ENCODE peak calls at places on chromosomes 16 and 17, in seven cellular contexts. T is heart left ventricle, R is sigmoid colon, V is IMR-90, G is tibial nerve, F is stomach, P is uterus. N is an unnamed sample.

GRCh38 chr16:11639925-11640899 is 28.0 kb upstream of the SNN start:
- DNase-seq in T (peak), R (peak), V (peak), G (peak), F (peak), P (peak), N (no peak)

GRCh38 chr16:53952215-53953208 is 248.6 kb downstream of the FTO start:
- DNase-seq in T (no peak), R (no peak), V (peak), G (no peak), F (no peak), P (no peak), N (no peak)

GRCh38 chr17:37818689-37819088 is 73.8 kb upstream of the HNF1B start:
- DNase-seq in T (no peak), R (no peak), V (peak), G (no peak), F (peak), P (no peak), N (no peak)

GRCh38 chr17:62724398-62725146 is 83.5 kb downstream of the MARCHF10 start:
- DNase-seq in T (no peak), R (peak), V (peak), G (no peak), F (no peak), P (no peak), N (no peak)

GRCh38 chr17:30957741-30958140 is 13.1 kb upstream of the RNF135 start:
- DNase-seq in T (no peak), R (no peak), V (no peak), G (no peak), F (no peak), P (no peak), N (no peak)

GRCh38 chr16:9351841-9352434 is 260.5 kb downstream of the HAPSTR1 start:
- DNase-seq in T (no peak), R (no peak), V (no peak), G (no peak), F (no peak), P (no peak), N (no peak)

GRCh38 chr16:85592700-85593502 is 20.2 kb upstream of the GSE1 start:
- DNase-seq in T (no peak), R (no peak), V (peak), G (no peak), F (no peak), P (no peak), N (no peak)

GRCh38 chr16:23334421-23334853 is 32.3 kb downstream of the SCNN1B start:
- DNase-seq in T (no peak), R (no peak), V (no peak), G (no peak), F (no peak), P (no peak), N (no peak)

GRCh38 chr16:12426122-12426521 is 377.6 kb downstream of the CPPED1 start:
- DNase-seq in T (no peak), R (no peak), V (peak), G (no peak), F (no peak), P (no peak), N (no peak)

GRCh38 chr16:83989300-83989699 is 21.3 kb downstream of the NECAB2 start:
- DNase-seq in T (peak), R (no peak), V (no peak), G (no peak), F (no peak), P (no peak), N (no peak)

GRCh38 chr16:54280751-54281150 is 5.8 kb downstream of the IRX3 start:
- DNase-seq in T (no peak), R (no peak), V (no peak), G (no peak), F (no peak), P (no peak), N (no peak)

GRCh38 chr17:44977065-44977464 is 9.0 kb upstream of the C1QL1 start:
- DNase-seq in T (no peak), R (no peak), V (no peak), G (no peak), F (no peak), P (no peak), N (no peak)

GRCh38 chr17:67615011-67615561 is 102.7 kb upstream of the NOL11 start:
- DNase-seq in T (no peak), R (peak), V (no peak), G (no peak), F (no peak), P (no peak), N (no peak)

GRCh38 chr17:12282056-12282455 is 261.4 kb downstream of the MAP2K4 start:
- DNase-seq in T (no peak), R (no peak), V (peak), G (no peak), F (no peak), P (no peak), N (no peak)

GRCh38 chr16:57540906-57541753 is 1.3 kb upstream of the ADGRG5 start:
- DNase-seq in T (no peak), R (no peak), V (no peak), G (no peak), F (peak), P (peak), N (no peak)

GRCh38 chr16:89246903-89247733 is 29.6 kb downstream of the ZNF778 start:
- DNase-seq in T (peak), R (peak), V (peak), G (peak), F (peak), P (peak), N (peak)

GRCh38 chr16:46830417-46830901 is 521 bp downstream of the C16orf87 start:
- DNase-seq in T (peak), R (no peak), V (no peak), G (no peak), F (peak), P (no peak), N (no peak)

GRCh38 chr16:89337965-89338364 is 120.5 kb downstream of the ZNF778 start:
- DNase-seq in T (no peak), R (no peak), V (no peak), G (no peak), F (no peak), P (no peak), N (no peak)

GRCh38 chr17:40516581-40517285 is 15.3 kb upstream of the TNS4 start:
- DNase-seq in T (no peak), R (peak), V (no peak), G (no peak), F (no peak), P (peak), N (no peak)

GRCh38 chr16:28301620-28302019 is 9.3 kb downstream of the SBK1 start:
- DNase-seq in T (no peak), R (no peak), V (no peak), G (no peak), F (no peak), P (no peak), N (no peak)

GRCh38 chr17:63991611-63992010 is 6.5 kb upstream of the PRR29 start:
- DNase-seq in T (peak), R (no peak), V (no peak), G (no peak), F (no peak), P (no peak), N (no peak)

GRCh38 chr17:16981928-16982327 is 10.0 kb upstream of the TNFRSF13B start:
- DNase-seq in T (no peak), R (no peak), V (no peak), G (no peak), F (no peak), P (no peak), N (no peak)

GRCh38 chr17:41403409-41404023 is 6.1 kb upstream of the KRT31 start:
- DNase-seq in T (no peak), R (no peak), V (no peak), G (no peak), F (no peak), P (no peak), N (no peak)

GRCh38 chr16:71311553-71312158 is 22.5 kb upstream of the CMTR2 start:
- DNase-seq in T (no peak), R (no peak), V (peak), G (no peak), F (no peak), P (no peak), N (no peak)

GRCh38 chr17:40068129-40068581 is 5.4 kb downstream of the THRA start:
- DNase-seq in T (peak), R (peak), V (no peak), G (no peak), F (no peak), P (no peak), N (no peak)

GRCh38 chr17:19729900-19730299 is 13.5 kb upstream of the SLC47A2 start:
- DNase-seq in T (peak), R (no peak), V (no peak), G (no peak), F (no peak), P (no peak), N (no peak)

GRCh38 chr17:64679710-64680216 is 17.7 kb upstream of the SMURF2 start:
- DNase-seq in T (no peak), R (no peak), V (peak), G (no peak), F (no peak), P (no peak), N (no peak)

GRCh38 chr17:15446036-15446435 is 21.4 kb downstream of the CDRT4 start:
- DNase-seq in T (no peak), R (peak), V (no peak), G (no peak), F (no peak), P (no peak), N (no peak)

GRCh38 chr16:89152831-89153700 is 18.5 kb upstream of the CDH15 start:
- DNase-seq in T (peak), R (no peak), V (no peak), G (no peak), F (no peak), P (no peak), N (no peak)

GRCh38 chr16:29308644-29309546 is 97.6 kb downstream of the NPIPB11 start:
- DNase-seq in T (peak), R (peak), V (no peak), G (no peak), F (no peak), P (no peak), N (no peak)

GRCh38 chr17:17053446-17054379 is 11.5 kb downstream of the MPRIP start:
- DNase-seq in T (no peak), R (peak), V (no peak), G (no peak), F (peak), P (peak), N (no peak)

GRCh38 chr17:45345554-45346254 is 28.9 kb upstream of the MAP3K14 start:
- DNase-seq in T (no peak), R (peak), V (peak), G (no peak), F (no peak), P (no peak), N (no peak)

GRCh38 chr17:2563061-2563460 is 30.4 kb upstream of the PAFAH1B1 start:
- DNase-seq in T (no peak), R (no peak), V (no peak), G (no peak), F (no peak), P (no peak), N (no peak)

GRCh38 chr17:40953876-40954275 is 12.9 kb downstream of the KRT39 start:
- DNase-seq in T (no peak), R (no peak), V (peak), G (no peak), F (no peak), P (no peak), N (no peak)

GRCh38 chr17:17666111-17666714 is 15.0 kb upstream of the RAI1 start:
- DNase-seq in T (no peak), R (no peak), V (peak), G (no peak), F (peak), P (no peak), N (no peak)

GRCh38 chr17:32701860-32702259 is 175.1 kb downstream of the MYO1D start:
- DNase-seq in T (no peak), R (no peak), V (no peak), G (no peak), F (no peak), P (no peak), N (no peak)

GRCh38 chr17:56960596-56961538 is at the start of gene COIL:
- DNase-seq in T (peak), R (peak), V (peak), G (peak), F (peak), P (peak), N (peak)

GRCh38 chr16:13316008-13316407 is 414.6 kb downstream of the SHISA9 start:
- DNase-seq in T (no peak), R (no peak), V (no peak), G (no peak), F (no peak), P (no peak), N (no peak)

GRCh38 chr16:34078697-34079096 is 619.3 kb downstream of the TP53TG3F start:
- DNase-seq in T (no peak), R (no peak), V (peak), G (no peak), F (no peak), P (no peak), N (no peak)

GRCh38 chr17:36089888-36090836 is at the start of gene CCL3:
- DNase-seq in T (no peak), R (no peak), V (no peak), G (no peak), F (no peak), P (no peak), N (no peak)

GRCh38 chr17:36095992-36096391 is 6.0 kb upstream of the CCL3 start:
- DNase-seq in T (no peak), R (no peak), V (no peak), G (no peak), F (no peak), P (no peak), N (no peak)

GRCh38 chr17:36094746-36095145 is 4.8 kb upstream of the CCL3 start:
- DNase-seq in T (no peak), R (no peak), V (no peak), G (no peak), F (no peak), P (no peak), N (no peak)

GRCh38 chr17:36092228-36092627 is 2.3 kb upstream of the CCL3 start:
- DNase-seq in T (no peak), R (no peak), V (no peak), G (no peak), F (no peak), P (no peak), N (no peak)

DNA sequence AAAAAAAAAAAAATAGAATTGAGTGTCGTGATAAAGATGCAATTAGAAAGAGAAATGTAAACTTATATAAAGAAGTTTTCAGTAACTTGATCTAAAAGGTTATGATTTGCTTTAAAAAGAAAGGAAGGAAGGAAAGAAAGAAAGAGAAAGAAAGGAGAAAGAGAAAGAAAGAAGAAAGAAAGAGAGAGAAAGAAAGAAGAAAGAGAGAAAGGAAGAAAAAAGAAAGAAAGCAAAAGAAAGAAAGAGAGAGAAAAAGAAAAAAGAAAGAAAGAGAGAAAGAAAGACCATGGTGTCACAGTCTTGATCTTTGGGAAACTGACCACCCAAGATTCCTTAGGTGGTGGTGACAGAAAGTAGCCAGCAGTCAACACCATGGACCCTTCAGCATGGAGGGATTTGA is 4.3 kb upstream of the CCL3 start:
- DNase-seq in T (no peak), R (no peak), V (no peak), G (no peak), F (no peak), P (no peak), N (no peak)
- TF ChIP-seq POLR2A in T (no peak), R (no peak), V (no peak), G (no peak), F (no peak), P (no peak), N (no peak)

GRCh38 chr17:43011728-43012472 is 5.3 kb downstream of the IFI35 start:
- DNase-seq in T (no peak), R (no peak), V (no peak), G (no peak), F (no peak), P (no peak), N (no peak)

GRCh38 chr17:43013296-43013695 is 6.7 kb downstream of the IFI35 start:
- DNase-seq in T (no peak), R (no peak), V (no peak), G (no peak), F (no peak), P (no peak), N (no peak)

GRCh38 chr17:43006639-43007551 is at the start of gene IFI35:
- DNase-seq in T (peak), R (peak), V (peak), G (peak), F (peak), P (peak), N (peak)

GRCh38 chr17:43014020-43014615 is 7.5 kb downstream of the IFI35 start:
- DNase-seq in T (no peak), R (peak), V (no peak), G (no peak), F (no peak), P (no peak), N (no peak)

GRCh38 chr17:43010667-43011308 is 4.2 kb downstream of the IFI35 start:
- DNase-seq in T (no peak), R (no peak), V (no peak), G (no peak), F (no peak), P (no peak), N (no peak)
- H3K4me3 ChIP-seq in T (no peak), R (no peak), V (no peak), G (no peak), F (no peak), P (no peak), N (no peak)

GRCh38 chr17:28862497-28862896 is 7.7 kb downstream of the ERAL1 start:
- DNase-seq in T (peak), R (no peak), V (no peak), G (no peak), F (no peak), P (no peak), N (no peak)

GRCh38 chr17:28861393-28862203 is 6.8 kb downstream of the ERAL1 start:
- DNase-seq in T (peak), R (no peak), V (no peak), G (no peak), F (no peak), P (no peak), N (no peak)

GRCh38 chr17:28864991-28865849 is 10.4 kb downstream of the ERAL1 start:
- DNase-seq in T (peak), R (no peak), V (no peak), G (no peak), F (peak), P (no peak), N (no peak)

GRCh38 chr17:28867276-28867675 is 12.5 kb downstream of the ERAL1 start:
- DNase-seq in T (no peak), R (no peak), V (no peak), G (no peak), F (no peak), P (no peak), N (no peak)

DNA sequence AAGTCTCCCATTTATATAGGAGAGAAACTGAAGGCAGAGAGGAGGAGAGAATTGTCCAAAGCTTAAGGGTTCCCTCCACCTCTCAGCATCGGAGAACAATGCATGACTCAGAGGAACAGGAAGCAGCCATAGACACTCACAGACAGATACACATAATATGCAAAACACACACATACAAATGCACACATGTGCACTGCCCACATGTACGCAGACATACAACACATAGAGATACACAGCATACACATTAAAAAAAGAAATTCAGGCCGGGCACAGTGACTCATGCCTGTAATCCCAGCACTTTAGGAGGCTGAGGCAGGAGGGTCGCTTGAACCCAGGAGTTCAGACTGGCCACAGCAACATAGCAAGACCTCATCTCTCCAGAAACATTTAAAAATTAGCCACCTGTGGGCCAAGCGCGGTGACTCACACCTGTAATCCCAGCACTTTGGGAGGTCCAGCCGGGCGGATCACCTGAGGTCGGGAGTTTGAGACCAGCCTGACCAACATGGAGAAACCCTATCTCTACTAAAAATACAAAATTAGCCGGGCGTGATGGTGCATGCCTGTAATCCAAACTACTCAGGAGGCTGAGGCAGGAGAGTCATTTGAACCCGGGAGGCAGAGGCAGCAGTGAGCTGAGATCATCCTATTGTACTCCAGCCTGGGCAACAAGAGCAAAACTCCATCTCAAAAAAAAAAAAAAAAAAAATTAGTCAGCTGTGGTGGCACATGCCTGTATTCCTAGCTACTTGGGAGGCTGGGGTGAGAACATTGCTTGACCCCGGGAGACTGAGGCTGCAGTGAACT is 11.3 kb downstream of the ERAL1 start:
- DNase-seq in T (peak), R (no peak), V (no peak), G (no peak), F (no peak), P (no peak), N (no peak)
- TF ChIP-seq POLR2A in T (no peak), R (no peak), V (no peak), G (no peak), F (no peak), P (no peak), N (no peak)

DNA sequence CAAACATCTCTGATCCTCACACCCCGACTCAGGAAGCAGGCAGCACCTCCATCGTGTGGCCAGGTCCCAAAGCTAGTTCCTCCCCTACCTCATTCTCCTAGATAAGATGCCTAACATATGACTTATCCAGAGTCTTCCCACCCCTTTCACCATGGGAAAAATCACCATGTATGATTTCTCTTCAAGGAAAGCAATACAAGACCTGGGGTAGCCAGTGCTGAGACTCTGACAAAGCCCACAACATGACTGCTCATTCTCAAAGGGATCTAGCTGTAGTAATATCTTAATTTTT is 45.1 kb downstream of the CMTM4 start:
- DNase-seq in T (no peak), R (no peak), V (no peak), G (no peak), F (no peak), P (no peak), N (no peak)
- H3K4me3 ChIP-seq in T (peak), R (no peak), V (no peak), G (no peak), F (no peak), P (no peak), N (no peak)

N was measured in esophagus squamous epithelium.